ENCODE peak calls at places on chromosomes 12 and 14, in eight cellular contexts. Q, P, W, V, I, T, F and Z are unnamed samples.

GRCh38 chr14:80491131-80491530 is 279.8 kb upstream of the DIO2 start:
- DNase-seq in F (peak), P (peak), W (peak), T (no peak), V (no peak), I (no peak), Q (peak), Z (peak)

GRCh38 chr12:121805171-121805687 is 1.4 kb downstream of the SETD1B start:
- DNase-seq in T (peak), I (no peak), V (no peak), P (no peak), W (no peak), F (peak), Q (no peak), Z (no peak)

GRCh38 chr12:3148366-3149000 is 71.3 kb downstream of the TSPAN9 start:
- DNase-seq in I (no peak), P (no peak), T (no peak), Q (no peak), F (peak), V (no peak), W (no peak), Z (no peak)

GRCh38 chr12:68374315-68374982 is 42.3 kb upstream of the MDM1 start:
- DNase-seq in Q (no peak), V (peak), I (no peak), F (no peak), P (no peak), T (no peak), W (peak), Z (no peak)

GRCh38 chr12:92690601-92691000 is 12.2 kb upstream of the PLEKHG7 start:
- DNase-seq in F (no peak), P (no peak), I (no peak), V (no peak), T (no peak), Q (no peak), W (no peak), Z (no peak)

GRCh38 chr12:51152953-51153352 is 20.0 kb downstream of the TFCP2 start:
- DNase-seq in F (no peak), P (no peak), I (no peak), T (no peak), Q (no peak), W (no peak), V (no peak), Z (no peak)

GRCh38 chr14:77490347-77490986 is 8.1 kb downstream of the ISM2 start:
- DNase-seq in T (no peak), P (no peak), V (no peak), I (no peak), F (no peak), Q (no peak), W (no peak), Z (no peak)

GRCh38 chr12:22530-23201 is 43.9 kb upstream of the IQSEC3 start:
- DNase-seq in I (no peak), P (no peak), F (no peak), W (no peak), Q (no peak), T (peak), V (no peak), Z (no peak)

GRCh38 chr12:68364893-68365725 is 32.9 kb upstream of the MDM1 start:
- DNase-seq in F (peak), P (peak), T (peak), W (peak), Q (peak), V (peak), I (peak), Z (peak)

GRCh38 chr12:14157129-14157747 is 175.8 kb upstream of the GRIN2B start:
- DNase-seq in W (no peak), P (no peak), V (peak), T (no peak), Q (no peak), I (no peak), F (no peak), Z (no peak)

GRCh38 chr12:91422811-91423210 is 240.2 kb upstream of the DCN start:
- DNase-seq in Q (no peak), V (no peak), F (no peak), P (no peak), W (no peak), T (no peak), I (no peak), Z (no peak)

GRCh38 chr12:107992870-107993451 is 136.1 kb upstream of the WSCD2 start:
- DNase-seq in F (no peak), T (no peak), P (peak), I (peak), Q (no peak), W (no peak), V (no peak), Z (peak)

GRCh38 chr14:69090187-69090789 is 62.6 kb downstream of the DCAF5 start:
- DNase-seq in W (peak), T (no peak), F (no peak), I (peak), V (no peak), P (peak), Q (no peak), Z (no peak)

GRCh38 chr12:19186722-19187661 is 57.5 kb downstream of the PLEKHA5 start:
- DNase-seq in P (peak), W (no peak), Q (peak), I (no peak), T (no peak), V (peak), F (no peak), Z (peak)

GRCh38 chr14:46108228-46108627 is 543.4 kb downstream of the RPL10L start:
- DNase-seq in Q (no peak), I (no peak), V (no peak), P (no peak), T (no peak), W (no peak), F (no peak), Z (no peak)

GRCh38 chr12:61385771-61386170 is 874.4 kb upstream of the USP15 start:
- DNase-seq in T (no peak), W (no peak), P (no peak), F (no peak), Q (peak), I (no peak), V (no peak), Z (no peak)

GRCh38 chr12:51846911-51847829 is 1.3 kb downstream of the FIGNL2 start:
- DNase-seq in I (peak), F (peak), T (peak), W (peak), V (no peak), P (peak), Q (no peak), Z (no peak)

GRCh38 chr12:49703647-49704137 is 3.5 kb downstream of the FMNL3 start:
- DNase-seq in T (no peak), W (peak), I (no peak), Q (peak), F (no peak), V (peak), P (no peak), Z (no peak)

GRCh38 chr12:56932867-56933266 is 1.3 kb downstream of the SDR9C7 start:
- DNase-seq in W (peak), P (no peak), T (no peak), I (no peak), F (no peak), V (no peak), Q (no peak), Z (no peak)

GRCh38 chr14:103115845-103116572 is 7.3 kb upstream of the TNFAIP2 start:
- DNase-seq in I (no peak), V (no peak), Q (no peak), T (no peak), F (no peak), P (no peak), W (no peak), Z (no peak)

GRCh38 chr14:104573930-104574329 is 5.6 kb upstream of the C14orf180 start:
- DNase-seq in T (no peak), V (no peak), F (no peak), P (no peak), Q (no peak), W (no peak), I (no peak), Z (no peak)

GRCh38 chr12:92334552-92334951 is 188.9 kb upstream of the BTG1 start:
- DNase-seq in P (no peak), F (no peak), T (no peak), I (no peak), W (no peak), V (no peak), Q (no peak), Z (no peak)

GRCh38 chr12:94429633-94430032 is 30.0 kb downstream of the CEP83 start:
- DNase-seq in I (no peak), V (peak), T (no peak), W (no peak), Q (no peak), F (no peak), P (peak), Z (no peak)

GRCh38 chr12:58918475-58918874 is 1.8 kb downstream of the LRIG3 start:
- DNase-seq in W (no peak), P (no peak), V (no peak), T (no peak), F (no peak), Q (no peak), I (no peak), Z (no peak)

GRCh38 chr12:47817272-47818006 is 2.3 kb downstream of the HDAC7 start:
- DNase-seq in P (peak), I (no peak), F (no peak), V (no peak), W (no peak), Q (no peak), T (no peak), Z (no peak)

GRCh38 chr12:64461634-64462414 is 9.9 kb downstream of the TBK1 start:
- DNase-seq in I (no peak), F (no peak), V (no peak), T (no peak), Q (peak), W (no peak), P (no peak), Z (no peak)

GRCh38 chr14:46769292-46769691 is 117.7 kb upstream of the RPL10L start:
- DNase-seq in W (no peak), P (no peak), I (no peak), Q (no peak), T (no peak), F (no peak), V (peak), Z (no peak)

GRCh38 chr14:24903337-24903736 is 146.6 kb downstream of the STXBP6 start:
- DNase-seq in Q (peak), V (no peak), I (no peak), T (no peak), F (no peak), W (no peak), P (no peak), Z (peak)

GRCh38 chr14:51653855-51654548 is 2.3 kb downstream of the FRMD6 start:
- DNase-seq in I (no peak), W (no peak), P (no peak), V (no peak), T (no peak), F (no peak), Q (no peak), Z (no peak)

GRCh38 chr14:51652168-51653095 is 722 bp downstream of the FRMD6 start:
- DNase-seq in I (peak), P (peak), Q (no peak), T (peak), W (peak), V (no peak), F (peak), Z (no peak)

GRCh38 chr14:51654549-51654879 is 2.8 kb downstream of the FRMD6 start:
- DNase-seq in F (no peak), V (no peak), T (no peak), I (no peak), P (no peak), W (no peak), Q (no peak), Z (no peak)

GRCh38 chr14:51651388-51652167 is at the start of gene FRMD6:
- DNase-seq in Q (peak), I (peak), F (peak), P (peak), T (peak), W (peak), V (peak), Z (peak)

GRCh38 chr14:51653096-51653814 is 1.5 kb downstream of the FRMD6 start:
- DNase-seq in W (no peak), V (no peak), I (no peak), P (peak), T (no peak), F (no peak), Q (peak), Z (no peak)
- TF ChIP-seq CTCF in W (no peak), V (peak), I (peak), P (no peak), T (no peak), F (peak), Q (peak), Z (no peak)

DNA sequence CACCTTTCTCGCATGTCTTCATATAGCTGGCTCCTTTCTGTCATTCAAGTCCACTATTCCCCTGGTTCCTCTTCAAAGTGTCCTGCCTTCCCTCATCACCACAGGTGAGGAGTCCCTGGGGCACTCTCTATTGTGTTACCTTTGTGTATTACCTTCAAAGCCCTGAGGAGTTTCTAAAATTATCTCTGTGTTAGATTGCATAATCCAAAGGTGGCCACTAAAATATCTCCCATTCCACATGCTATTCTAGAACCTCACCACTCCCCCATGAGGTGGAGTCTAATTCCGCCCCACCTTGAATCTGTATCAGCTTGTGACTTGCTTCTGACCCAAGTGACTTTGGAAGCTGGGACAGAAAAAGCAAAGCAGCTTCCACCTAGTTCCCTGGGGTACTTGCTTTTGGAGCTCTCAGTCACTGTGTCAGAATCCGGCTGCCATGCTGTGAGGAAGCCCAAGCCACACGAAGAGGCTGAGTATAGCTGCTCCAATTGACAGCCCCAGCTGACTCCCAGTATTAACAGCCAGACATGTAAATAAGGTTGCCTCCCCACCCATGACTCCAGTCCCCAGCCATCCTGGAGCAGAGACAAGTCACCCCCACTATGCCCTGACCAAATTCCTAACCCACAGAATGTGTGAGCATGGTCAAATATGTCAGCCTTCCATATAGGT is 6.8 kb downstream of the HRK start:
- DNase-seq in I (no peak), W (no peak), F (no peak), T (no peak), P (no peak), V (no peak), Q (no peak), Z (no peak)
- H3K4me3 ChIP-seq in I (no peak), W (no peak), F (no peak), T (no peak), P (no peak), V (no peak), Q (no peak), Z (no peak)

GRCh38 chr12:132834181-132834711 is 5.6 kb upstream of the GOLGA3 start:
- DNase-seq in Q (no peak), F (no peak), P (no peak), V (peak), W (no peak), I (no peak), T (no peak), Z (no peak)
- TF ChIP-seq CTCF in Q (no peak), F (no peak), P (no peak), V (no peak), W (no peak), I (no peak), T (no peak), Z (no peak)

GRCh38 chr12:115694564-115694963 is 582.9 kb downstream of the MED13L start:
- DNase-seq in W (no peak), P (no peak), V (no peak), Q (no peak), T (no peak), I (no peak), F (no peak), Z (no peak)

GRCh38 chr12:115697341-115697740 is 580.2 kb downstream of the MED13L start:
- DNase-seq in V (no peak), F (no peak), W (no peak), Q (no peak), I (peak), P (no peak), T (no peak), Z (no peak)

GRCh38 chr12:115691123-115691522 is 586.4 kb downstream of the MED13L start:
- DNase-seq in W (no peak), P (no peak), I (no peak), V (no peak), Q (no peak), F (no peak), T (no peak), Z (no peak)

GRCh38 chr12:115698257-115698656 is 579.2 kb downstream of the MED13L start:
- DNase-seq in I (no peak), W (no peak), P (no peak), F (no peak), V (no peak), Q (no peak), T (no peak), Z (no peak)

GRCh38 chr12:115693970-115694369 is 583.5 kb downstream of the MED13L start:
- DNase-seq in Q (no peak), T (no peak), W (no peak), F (no peak), P (no peak), V (no peak), I (no peak), Z (no peak)
- H3K4me3 ChIP-seq in Q (no peak), T (no peak), W (no peak), F (no peak), P (no peak), V (no peak), I (no peak), Z (no peak)

DNA sequence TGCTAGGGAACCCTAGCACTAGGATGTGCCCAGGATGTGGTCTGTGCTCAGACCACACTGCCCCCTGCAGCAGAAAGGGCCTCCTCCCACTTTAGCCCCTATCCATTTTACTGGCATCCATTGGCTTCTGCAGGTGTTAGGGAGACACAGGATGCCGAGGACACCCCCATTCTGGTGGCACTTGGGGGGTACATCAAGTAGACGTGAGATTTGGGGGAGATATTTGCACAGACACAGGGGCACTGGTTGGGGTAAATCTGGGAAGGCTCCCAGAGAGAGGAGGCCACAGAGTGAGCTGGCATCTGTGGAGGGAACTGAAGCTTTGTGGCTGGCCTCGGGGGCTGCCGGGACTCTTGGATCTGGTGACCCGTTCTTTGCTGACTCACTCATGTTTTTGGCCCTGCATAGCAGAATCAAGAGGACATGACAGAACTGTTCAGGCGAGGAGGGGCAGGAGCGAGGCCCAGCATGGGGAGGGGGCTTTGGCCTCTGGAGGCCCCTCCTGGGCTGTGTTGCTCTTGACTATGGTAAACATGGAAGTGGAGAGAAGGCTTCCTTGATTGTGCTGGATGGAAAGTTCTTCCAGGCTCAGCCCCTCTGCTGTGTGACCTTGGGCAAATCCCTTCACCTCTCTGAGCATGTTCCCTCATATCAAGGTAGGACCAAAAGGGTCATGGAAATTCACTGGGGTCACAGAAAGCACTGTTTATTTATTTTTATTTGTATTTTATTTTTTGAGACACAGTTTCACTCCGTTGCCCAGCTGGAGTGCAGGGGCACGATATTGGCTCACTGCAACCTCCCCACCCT is 1.8 kb downstream of the PLBD2 start:
- DNase-seq in P (peak), F (no peak), T (no peak), V (no peak), Q (peak), W (no peak), I (peak), Z (no peak)
- TF ChIP-seq CTCF in P (peak), F (no peak), T (no peak), V (no peak), Q (peak), W (no peak), I (no peak), Z (peak)

GRCh38 chr12:67269632-67270578 is 747 bp downstream of the CAND1 start:
- DNase-seq in I (peak), W (peak), V (peak), T (peak), F (peak), P (peak), Q (peak), Z (no peak)

GRCh38 chr12:67270622-67271021 is 1.5 kb downstream of the CAND1 start:
- DNase-seq in F (no peak), Q (no peak), W (no peak), I (no peak), P (no peak), V (no peak), T (no peak), Z (no peak)

GRCh38 chr12:67271976-67272375 is 2.8 kb downstream of the CAND1 start:
- DNase-seq in F (no peak), V (no peak), T (no peak), P (no peak), Q (peak), W (no peak), I (no peak), Z (no peak)

GRCh38 chr12:67268335-67268895 is 743 bp upstream of the CAND1 start:
- DNase-seq in P (peak), T (peak), F (peak), V (peak), Q (peak), I (peak), W (peak), Z (peak)

DNA sequence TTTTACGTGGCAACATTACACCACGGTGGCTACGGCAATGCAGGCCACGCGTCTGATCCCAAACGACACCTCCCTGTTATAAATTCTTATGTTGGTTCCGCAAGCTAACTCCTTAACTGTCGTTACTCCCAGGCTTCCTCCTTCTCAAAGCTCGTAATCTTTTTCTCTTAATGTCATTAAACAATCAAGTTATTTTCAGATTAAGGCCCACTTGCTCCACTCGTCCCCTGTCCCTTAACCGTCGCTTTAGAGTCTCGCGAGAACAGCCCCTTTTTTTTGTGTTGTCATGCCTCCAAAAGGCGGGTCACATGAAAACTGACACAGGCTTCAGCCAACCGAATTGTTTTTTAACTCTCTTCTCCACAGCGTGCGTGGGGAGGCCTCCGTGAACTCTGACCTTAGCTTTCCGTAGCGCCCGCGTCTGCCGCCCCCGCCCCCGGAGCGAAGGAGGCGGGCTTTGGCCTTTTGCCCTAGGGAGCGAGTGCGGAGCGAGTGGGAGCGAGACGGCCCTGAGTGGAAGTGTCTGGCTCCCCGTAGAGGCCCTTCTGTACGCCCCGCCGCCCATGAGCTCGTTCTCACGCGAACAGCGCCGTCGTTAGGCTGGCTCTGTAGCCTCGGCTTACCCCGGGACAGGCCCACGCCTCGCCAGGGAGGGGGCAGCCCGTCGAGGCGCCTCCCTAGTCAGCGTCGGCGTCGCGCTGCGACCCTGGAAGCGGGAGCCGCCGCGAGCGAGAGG is at the start of gene CAND1:
- DNase-seq in I (peak), V (peak), Q (peak), F (peak), P (peak), W (peak), T (peak), Z (peak)
- H3K4me3 ChIP-seq in I (peak), V (peak), Q (peak), F (peak), P (peak), W (peak), T (peak), Z (peak)

GRCh38 chr12:42588981-42589464 is 523 bp downstream of the PRICKLE1 start:
- DNase-seq in T (peak), P (peak), Q (no peak), V (peak), F (peak), I (peak), W (peak), Z (no peak)
- TF ChIP-seq CTCF in T (peak), P (peak), Q (peak), V (peak), F (peak), I (peak), W (peak), Z (peak)